ENCODE peak calls at places on chromosomes 3 and 15, in eight cellular contexts. J is occipital lobe, A is breast epithelium, K is heart right ventricle, F is DMS153, U is GM19239, D is hippocampal formation, Z is left cardiac atrium. P is an unnamed sample.

GRCh38 chr3:13007251-13007941 is 65.8 kb downstream of the IQSEC1 start:
- DNase-seq in J (no peak), A (no peak), K (no peak), F (no peak), U (no peak), D (no peak), Z (peak; percentile 9), P (peak; percentile 33)

GRCh38 chr3:171374661-171375285 is 85.4 kb downstream of the TNIK start:
- DNase-seq in J (no peak), A (no peak), K (no peak), F (no peak), U (no peak), D (no peak), Z (no peak), P (no peak)

GRCh38 chr15:49023354-49023753 is 22.9 kb downstream of the SECISBP2L start:
- DNase-seq in J (no peak), A (no peak), K (no peak), F (no peak), U (no peak), D (no peak), Z (no peak), P (no peak)

GRCh38 chr3:134309987-134310700 is 59.5 kb upstream of the RYK start:
- DNase-seq in J (no peak), A (no peak), K (no peak), F (no peak), U (no peak), D (no peak), Z (no peak), P (no peak)

GRCh38 chr3:40801276-40801675 is 276.5 kb downstream of the ZNF621 start:
- DNase-seq in J (no peak), A (no peak), K (no peak), F (no peak), U (no peak), D (no peak), Z (no peak), P (no peak)

GRCh38 chr3:197151562-197151961 is 121.9 kb upstream of the MELTF start:
- DNase-seq in J (no peak), A (no peak), K (no peak), F (peak; percentile 3), U (no peak), D (no peak), Z (peak; percentile 20), P (peak; percentile 42)

GRCh38 chr15:97678677-97679076 is 281.8 kb upstream of the ARRDC4 start:
- DNase-seq in J (no peak), A (no peak), K (no peak), F (no peak), U (no peak), D (no peak), Z (no peak), P (no peak)

GRCh38 chr15:50873935-50874353 is 34.5 kb upstream of the AP4E1 start:
- DNase-seq in J (no peak), A (no peak), K (no peak), F (no peak), U (no peak), D (no peak), Z (no peak), P (no peak)